ENCODE peak calls at places on chromosomes 3 and 15, in eight cellular contexts. C is NCI-H748 treated with DMSO at 0.1 percent for 48 hours; J is IMR-90; D is NCI-H187 treated with DMSO at 0.1 percent for 48 hours; W is activated naive CD4-positive, alpha-beta T cell treated with anti-CD3 and anti-CD28 coated beads, Interleukin-2, amount 10 ng/mL, durations not matched to agents 7 days and 5 days; F is cardiac muscle cell; U is NCI-H1092 treated with DMSO at 0.1 percent for 48 hours; M is stimulated activated CD4-positive, alpha-beta T cell treated with anti-CD3 and anti-CD28 coated beads, Interleukin-12 subunit alpha, Interleukin-12 subunit beta, amount 100 ng/mL, for 48 hours. A is an unnamed sample.

GRCh38 chr3:171239757-171240503 is 213.4 kb upstream of the SLC2A2 start:
- DNase-seq in D (peak; percentile 93), W (no peak), U (no peak), C (peak; percentile 8), J (no peak), M (no peak), F (no peak), A (no peak)

GRCh38 chr15:93656041-93656440 is 567.0 kb upstream of the RGMA start:
- DNase-seq in D (no peak), M (no peak), F (no peak), U (no peak), W (no peak), J (no peak), C (no peak), A (no peak)

GRCh38 chr3:115272036-115272824 is 125.1 kb upstream of the ZBTB20 start:
- DNase-seq in J (peak; percentile 66), U (peak; percentile 39), D (no peak), M (no peak), W (no peak), C (peak; percentile 78), F (peak; percentile 68), A (peak; percentile 17)

GRCh38 chr3:120705851-120706582 is 24.0 kb upstream of the HGD start:
- DNase-seq in F (no peak), J (no peak), U (no peak), D (no peak), C (no peak), W (no peak), M (no peak), A (no peak)

GRCh38 chr15:98330692-98331435 is 317.5 kb upstream of the IGF1R start:
- DNase-seq in C (peak; percentile 86), W (no peak), F (no peak), D (no peak), M (no peak), U (no peak), J (no peak), A (no peak)

GRCh38 chr15:57158589-57158988 is 217.7 kb upstream of the CGNL1 start:
- DNase-seq in J (peak; percentile 48), D (no peak), C (no peak), F (peak; percentile 39), M (no peak), W (no peak), U (peak; percentile 85), A (no peak)

GRCh38 chr3:102113421-102114041 is 264.2 kb downstream of the NFKBIZ start:
- DNase-seq in W (peak; percentile 22), D (no peak), J (peak; percentile 54), F (no peak), M (no peak), C (no peak), U (no peak), A (no peak)

GRCh38 chr3:119630562-119631329 is 29.6 kb downstream of the POPDC2 start:
- DNase-seq in W (no peak), D (no peak), U (no peak), C (no peak), J (peak; percentile 83), F (peak; percentile 81), M (no peak), A (peak; percentile 77)

GRCh38 chr15:68399096-68400065 is 32.6 kb downstream of the ITGA11 start:
- DNase-seq in W (no peak), M (no peak), F (no peak), J (no peak), D (no peak), U (no peak), C (no peak), A (no peak)

GRCh38 chr15:101570238-101570637 is 80.7 kb upstream of the PCSK6 start:
- DNase-seq in M (no peak), D (no peak), J (no peak), W (no peak), U (no peak), C (no peak), F (no peak), A (no peak)

GRCh38 chr15:80031841-80032240 is 27.6 kb upstream of the ZFAND6 start:
- DNase-seq in D (peak; percentile 35), M (no peak), U (peak; percentile 32), W (no peak), C (peak; percentile 45), F (no peak), J (no peak), A (no peak)

GRCh38 chr15:52153900-52154895 is 37.0 kb downstream of the GNB5 start:
- DNase-seq in J (no peak), F (no peak), U (no peak), M (no peak), C (no peak), D (no peak), W (no peak), A (no peak)

GRCh38 chr15:28911295-28911979 is 25.7 kb downstream of the APBA2 start:
- DNase-seq in W (no peak), F (no peak), M (no peak), C (no peak), D (no peak), U (no peak), J (no peak), A (no peak)

GRCh38 chr3:43477600-43477999 is 144.2 kb downstream of the ANO10 start:
- DNase-seq in C (no peak), D (no peak), J (no peak), F (no peak), W (peak; percentile 77), M (peak; percentile 21), U (no peak), A (peak; percentile 91)

GRCh38 chr3:47283596-47284364 is 1.0 kb downstream of the KLHL18 start:
- DNase-seq in U (no peak), C (no peak), J (no peak), D (no peak), F (no peak), W (peak; percentile 37), M (peak; percentile 43), A (peak; percentile 21)

GRCh38 chr3:177893321-177893720 is 642.9 kb upstream of the KCNMB2 start:
- DNase-seq in C (no peak), U (no peak), M (no peak), J (no peak), W (no peak), F (no peak), D (no peak), A (peak; percentile 35)

GRCh38 chr15:72318408-72318942 is 1.5 kb downstream of the CELF6 start:
- DNase-seq in U (no peak), J (no peak), M (no peak), W (no peak), F (no peak), C (no peak), D (no peak), A (no peak)

GRCh38 chr15:45454825-45455224 is 67.7 kb downstream of the SLC30A4 start:
- DNase-seq in C (no peak), M (peak; percentile 66), D (no peak), F (peak; percentile 96), J (peak; percentile 98), W (peak; percentile 87), U (no peak), A (peak; percentile 10)

GRCh38 chr15:66692808-66693596 is 9.0 kb upstream of the SMAD6 start:
- DNase-seq in J (no peak), D (no peak), M (no peak), W (peak; percentile 41), F (no peak), U (no peak), C (no peak), A (peak; percentile 23)

GRCh38 chr3:169026543-169027181 is 636.9 kb downstream of the MECOM start:
- DNase-seq in C (no peak), W (no peak), J (peak; percentile 92), D (no peak), U (peak; percentile 34), M (no peak), F (peak; percentile 93), A (peak; percentile 86)

GRCh38 chr3:129185774-129186173 is 2.1 kb upstream of the CNBP start:
- DNase-seq in F (no peak), U (no peak), D (no peak), C (no peak), W (no peak), M (no peak), J (no peak), A (no peak)

GRCh38 chr15:59622289-59622688 is 10.7 kb downstream of the GCNT3 start:
- DNase-seq in F (peak; percentile 48), W (peak; percentile 68), D (no peak), J (peak; percentile 34), M (peak; percentile 41), C (peak; percentile 24), U (no peak), A (no peak)

GRCh38 chr3:20488101-20488500 is 302.1 kb upstream of the SGO1 start:
- DNase-seq in D (no peak), M (no peak), F (peak; percentile 5), W (no peak), C (no peak), U (no peak), J (no peak), A (no peak)

GRCh38 chr15:89469331-89470107 is 26.9 kb downstream of the RHCG start:
- DNase-seq in D (no peak), J (no peak), W (no peak), C (peak; percentile 15), F (no peak), U (no peak), M (no peak), A (no peak)